ENCODE peak calls at places on chromosome 11, in eight cellular contexts. Z, G, F, Y, R, X, M and D are unnamed samples.

GRCh38 chr11:71485063-71485399 is 32.0 kb downstream of the NADSYN1 start:
- DNase-seq in Z (no peak), G (no peak), F (no peak), Y (no peak), R (no peak), X (no peak), M (no peak), D (no peak)

GRCh38 chr11:69280451-69280850 is 13.5 kb upstream of the MYEOV start:
- DNase-seq in Z (no peak), G (no peak), F (peak; percentile 43), Y (no peak), R (no peak), X (peak; percentile 56), M (no peak), D (no peak)

GRCh38 chr11:86672007-86672621 is at the start of gene ME3:
- DNase-seq in Z (peak; percentile 65), G (peak; percentile 18), F (peak; percentile 64), Y (peak; percentile 33), R (peak; percentile 49), X (peak; percentile 51), M (peak; percentile 35), D (no peak)

GRCh38 chr11:124238512-124238911 is 2.4 kb upstream of the OR8G1 start:
- DNase-seq in Z (no peak), G (no peak), F (no peak), Y (no peak), R (no peak), X (no peak), M (no peak), D (no peak)

GRCh38 chr11:128893578-128894295 is 2.6 kb downstream of the KCNJ5 start:
- DNase-seq in Z (no peak), G (no peak), F (no peak), Y (no peak), R (no peak), X (no peak), M (no peak), D (no peak)

GRCh38 chr11:87398913-87399312 is 361.2 kb downstream of the TMEM135 start:
- DNase-seq in Z (no peak), G (no peak), F (no peak), Y (peak; percentile 88), R (no peak), X (peak; percentile 79), M (no peak), D (no peak)

GRCh38 chr11:61783717-61784505 is 8.5 kb downstream of the TMEM258 start:
- DNase-seq in Z (no peak), G (no peak), F (peak; percentile 41), Y (no peak), R (no peak), X (no peak), M (no peak), D (no peak)

GRCh38 chr11:94909371-94909820 is 64.0 kb downstream of the CWC15 start:
- DNase-seq in Z (no peak), G (no peak), F (no peak), Y (no peak), R (no peak), X (no peak), M (no peak), D (no peak)

GRCh38 chr11:1358286-1358685 is 31.4 kb upstream of the BRSK2 start:
- DNase-seq in Z (no peak), G (no peak), F (peak; percentile 51), Y (no peak), R (no peak), X (peak; percentile 11), M (no peak), D (no peak)

GRCh38 chr11:124886978-124887666 is 10.5 kb downstream of the ROBO4 start:
- DNase-seq in Z (no peak), G (no peak), F (no peak), Y (no peak), R (no peak), X (no peak), M (no peak), D (no peak)

GRCh38 chr11:86954288-86955110 is 696 bp downstream of the FZD4 start:
- DNase-seq in Z (peak; percentile 68), G (peak; percentile 7), F (no peak), Y (peak; percentile 57), R (no peak), X (peak; percentile 53), M (peak; percentile 35), D (no peak)

GRCh38 chr11:128625766-128626165 is 38.4 kb upstream of the ETS1 start:
- DNase-seq in Z (no peak), G (no peak), F (no peak), Y (no peak), R (no peak), X (no peak), M (no peak), D (no peak)

GRCh38 chr11:78798567-78799170 is 224.0 kb upstream of the NARS2 start:
- DNase-seq in Z (peak; percentile 79), G (no peak), F (peak; percentile 79), Y (peak; percentile 66), R (no peak), X (peak; percentile 74), M (peak; percentile 86), D (no peak)

GRCh38 chr11:82683029-82683428 is 50.6 kb downstream of the FAM181B start:
- DNase-seq in Z (no peak), G (no peak), F (no peak), Y (no peak), R (no peak), X (no peak), M (peak; percentile 57), D (no peak)

GRCh38 chr11:117299351-117300300 is 8.5 kb downstream of the BACE1-AS start:
- DNase-seq in Z (peak; percentile 20), G (no peak), F (no peak), Y (no peak), R (no peak), X (no peak), M (peak; percentile 24), D (no peak)

GRCh38 chr11:23932485-23932898 is 564.4 kb upstream of the LUZP2 start:
- DNase-seq in Z (no peak), G (no peak), F (peak; percentile 57), Y (no peak), R (no peak), X (peak; percentile 75), M (no peak), D (no peak)

GRCh38 chr11:45982656-45983470 is 60.4 kb downstream of the LARGE2 start:
- DNase-seq in Z (peak; percentile 50), G (no peak), F (peak; percentile 82), Y (no peak), R (no peak), X (peak; percentile 82), M (peak; percentile 35), D (no peak)

GRCh38 chr11:9825895-9826294 is 162.0 kb downstream of the SWAP70 start:
- DNase-seq in Z (no peak), G (no peak), F (no peak), Y (no peak), R (no peak), X (no peak), M (no peak), D (no peak)

GRCh38 chr11:2801711-2802388 is 83.7 kb downstream of the CDKN1C start:
- DNase-seq in Z (no peak), G (no peak), F (no peak), Y (no peak), R (no peak), X (no peak), M (peak; percentile 2), D (peak; percentile 5)

GRCh38 chr11:12090761-12091261 is 19.6 kb upstream of the MICAL2 start:
- DNase-seq in Z (no peak), G (no peak), F (no peak), Y (no peak), R (no peak), X (no peak), M (no peak), D (no peak)

GRCh38 chr11:12089473-12089872 is 20.9 kb upstream of the MICAL2 start:
- DNase-seq in Z (no peak), G (no peak), F (no peak), Y (no peak), R (no peak), X (no peak), M (no peak), D (no peak)

GRCh38 chr11:12090061-12090572 is 20.3 kb upstream of the MICAL2 start:
- DNase-seq in Z (no peak), G (no peak), F (peak; percentile 64), Y (no peak), R (no peak), X (peak; percentile 69), M (no peak), D (no peak)

GRCh38 chr11:12092714-12093113 is 17.7 kb upstream of the MICAL2 start:
- DNase-seq in Z (peak; percentile 56), G (no peak), F (no peak), Y (no peak), R (no peak), X (no peak), M (no peak), D (no peak)

GRCh38 chr11:12091957-12092558 is 18.3 kb upstream of the MICAL2 start:
- DNase-seq in Z (peak; percentile 30), G (no peak), F (no peak), Y (no peak), R (no peak), X (no peak), M (no peak), D (no peak)
- TF ChIP-seq CTCF in Z (no peak), G (no peak), F (no peak), Y (no peak), R (no peak), X (no peak), M (no peak), D (no peak)

GRCh38 chr11:93783767-93784151 is 323 bp upstream of the MED17 start:
- DNase-seq in Z (no peak), G (peak; percentile 18), F (no peak), Y (no peak), R (no peak), X (no peak), M (no peak), D (no peak)
- TF ChIP-seq CTCF in Z (no peak), G (no peak), F (no peak), Y (no peak), R (no peak), X (no peak), M (peak; percentile 37), D (no peak)

DNA sequence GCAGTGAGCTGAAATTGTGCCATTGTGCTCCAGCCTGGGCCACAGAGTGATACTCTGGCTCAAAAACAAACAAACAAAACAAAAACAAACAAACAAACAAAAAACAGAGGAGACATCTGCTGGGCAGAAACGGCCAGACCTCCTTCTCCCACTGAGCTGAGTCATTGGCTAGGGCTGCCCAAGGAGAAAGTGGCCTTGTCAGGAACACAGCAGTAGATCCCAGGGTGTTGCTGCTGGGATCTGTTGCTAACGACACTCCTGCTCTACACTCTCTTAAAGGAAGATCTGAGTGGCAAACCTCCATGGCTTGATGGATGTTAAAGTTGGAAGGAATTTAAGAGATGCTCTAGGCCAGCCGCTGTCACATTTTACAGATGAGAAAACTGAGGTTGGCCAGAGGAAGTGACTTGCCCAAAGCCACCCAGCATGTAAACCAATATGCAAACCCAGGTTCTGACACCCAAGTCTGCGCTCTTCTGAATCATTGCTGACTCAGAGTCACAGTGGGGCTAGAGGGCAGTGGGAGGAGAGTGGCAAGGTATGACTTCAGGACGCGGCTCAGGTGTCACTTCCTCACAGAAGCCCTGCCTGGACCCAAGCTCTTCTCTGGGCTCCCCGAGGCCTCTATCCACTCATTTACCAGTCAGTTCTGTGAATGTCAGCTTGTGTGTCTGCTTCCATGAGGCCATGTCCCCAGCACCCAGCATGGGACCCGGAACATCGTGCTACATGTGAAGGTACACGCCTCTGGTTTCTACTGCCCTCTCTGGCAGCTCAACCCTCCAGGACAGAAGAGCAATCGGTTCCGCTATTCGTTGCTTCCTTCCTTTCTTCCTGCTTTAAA is 11.3 kb upstream of the GDPD5 start:
- DNase-seq in Z (no peak), G (peak; percentile 80), F (no peak), Y (no peak), R (peak; percentile 71), X (no peak), M (no peak), D (peak; percentile 52)
- TF ChIP-seq CTCF in Z (no peak), G (peak; percentile 29), F (no peak), Y (no peak), R (no peak), X (no peak), M (no peak), D (no peak)

GRCh38 chr11:13249992-13250391 is 27.6 kb upstream of the BMAL1 start:
- DNase-seq in Z (peak; percentile 20), G (no peak), F (peak; percentile 19), Y (no peak), R (no peak), X (no peak), M (no peak), D (no peak)
- TF ChIP-seq CTCF in Z (peak; percentile 27), G (no peak), F (peak; percentile 38), Y (no peak), R (peak; percentile 27), X (peak; percentile 24), M (no peak), D (no peak)